ENCODE peak calls at places on chromosomes 3 and 15, in six cellular contexts. G, S, Z, J, R and K are unnamed samples.

GRCh38 chr3:74390121-74390870 is 224.2 kb downstream of the CNTN3 start:
- DNase-seq in G (no peak), S (no peak), Z (no peak), J (no peak), R (no peak), K (no peak)

GRCh38 chr15:47503884-47504283 is 213.4 kb upstream of the SEMA6D start:
- DNase-seq in G (no peak), S (no peak), Z (no peak), J (no peak), R (no peak), K (no peak)

GRCh38 chr3:64251019-64251418 is 25.8 kb upstream of the PRICKLE2 start:
- DNase-seq in G (no peak), S (no peak), Z (no peak), J (no peak), R (no peak), K (no peak)

GRCh38 chr15:90860942-90861675 is 7.3 kb upstream of the FURIN start:
- DNase-seq in G (no peak), S (no peak), Z (no peak), J (no peak), R (no peak), K (no peak)

GRCh38 chr3:108117245-108117644 is 26.4 kb upstream of the CD47 start:
- DNase-seq in G (no peak), S (no peak), Z (no peak), J (no peak), R (no peak), K (no peak)

GRCh38 chr3:160486459-160486869 is 36.9 kb upstream of the TRIM59 start:
- DNase-seq in G (no peak), S (no peak), Z (no peak), J (no peak), R (no peak), K (no peak)

GRCh38 chr3:14503033-14503705 is 37.0 kb downstream of the GRIP2 start:
- DNase-seq in G (no peak), S (no peak), Z (no peak), J (no peak), R (no peak), K (no peak)

GRCh38 chr3:37308247-37308646 is 133.9 kb upstream of the LRRFIP2 start:
- DNase-seq in G (no peak), S (no peak), Z (no peak), J (no peak), R (no peak), K (no peak)

GRCh38 chr15:38684461-38685000 is 119.9 kb upstream of the RASGRP1 start:
- DNase-seq in G (no peak), S (no peak), Z (no peak), J (no peak), R (no peak), K (no peak)

GRCh38 chr3:61182648-61183047 is 68.6 kb downstream of the FHIT start:
- DNase-seq in G (no peak), S (no peak), Z (no peak), J (no peak), R (no peak), K (no peak)

GRCh38 chr15:71296032-71296686 is 180.9 kb downstream of the THSD4 start:
- DNase-seq in G (no peak), S (no peak), Z (no peak), J (no peak), R (no peak), K (no peak)

GRCh38 chr15:71251548-71252035 is 136.3 kb downstream of the THSD4 start:
- DNase-seq in G (no peak), S (no peak), Z (no peak), J (no peak), R (no peak), K (no peak)

GRCh38 chr3:19825175-19825574 is 108.8 kb downstream of the EFHB start:
- DNase-seq in G (no peak), S (no peak), Z (no peak), J (no peak), R (no peak), K (no peak)

GRCh38 chr3:152209060-152209459 is 59.7 kb upstream of the MBNL1 start:
- DNase-seq in G (no peak), S (no peak), Z (no peak), J (no peak), R (no peak), K (no peak)

DNA sequence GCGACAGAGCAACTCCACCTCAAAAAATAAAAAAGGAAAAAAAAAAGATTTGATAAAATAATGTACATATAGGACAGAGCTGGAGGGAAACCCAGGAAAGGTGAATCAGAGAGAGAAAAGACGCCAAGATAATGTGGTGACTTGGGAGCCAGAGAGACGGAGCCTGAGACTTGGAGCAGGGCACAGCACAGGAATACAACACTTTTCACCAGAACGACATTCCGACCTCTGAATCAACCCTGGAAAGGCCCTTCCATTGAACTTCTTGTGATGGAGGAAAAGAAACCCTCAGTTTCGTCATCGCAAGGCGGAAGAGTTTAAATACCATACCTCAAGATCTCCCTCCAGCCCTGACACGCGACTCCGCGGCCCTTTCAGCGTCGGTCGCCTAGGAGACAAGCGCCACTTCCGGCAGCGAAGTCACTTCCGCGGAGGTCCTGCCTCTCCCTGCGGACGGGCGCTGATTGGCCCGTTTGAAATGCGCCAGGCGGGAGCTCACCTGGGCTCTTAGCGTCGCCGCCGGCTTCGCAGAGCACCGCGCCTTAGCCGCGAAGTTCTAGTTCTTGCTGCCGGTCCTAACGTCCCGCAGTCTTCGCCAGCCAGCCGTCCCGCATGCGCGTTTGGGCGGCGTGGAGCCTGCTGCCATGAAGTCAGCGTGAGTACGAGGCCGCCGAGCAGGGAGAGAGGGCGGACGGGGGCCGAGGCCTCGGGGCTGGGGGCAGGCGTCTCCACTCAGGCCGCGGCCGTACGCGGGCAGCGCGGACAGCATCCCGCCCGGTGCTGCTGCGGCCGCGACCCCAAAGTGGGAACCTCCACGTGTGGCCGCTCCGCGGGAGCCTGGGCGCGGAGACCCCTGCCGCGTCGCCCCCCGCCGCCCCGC is at the start of gene KIF23:
- DNase-seq in G (peak), S (peak), Z (peak), J (peak), R (peak), K (peak)
- TF ChIP-seq CTCF in G (no peak), S (no peak), Z (no peak), J (no peak), R (no peak), K (no peak)

GRCh38 chr3:133897547-133897946 is 1.9 kb upstream of the RAB6B start:
- DNase-seq in G (no peak), S (no peak), Z (no peak), J (no peak), R (no peak), K (no peak)

GRCh38 chr3:133905376-133905775 is 9.7 kb upstream of the RAB6B start:
- DNase-seq in G (no peak), S (no peak), Z (no peak), J (no peak), R (no peak), K (peak)

GRCh38 chr3:133896002-133896761 is 500 bp upstream of the RAB6B start:
- DNase-seq in G (no peak), S (no peak), Z (no peak), J (no peak), R (no peak), K (no peak)

GRCh38 chr3:133899309-133899708 is 3.6 kb upstream of the RAB6B start:
- DNase-seq in G (no peak), S (no peak), Z (no peak), J (no peak), R (no peak), K (no peak)

GRCh38 chr3:133901083-133901482 is 5.4 kb upstream of the RAB6B start:
- DNase-seq in G (no peak), S (no peak), Z (no peak), J (no peak), R (no peak), K (peak)
- TF ChIP-seq CTCF in G (no peak), S (peak), Z (no peak), J (peak), R (no peak), K (peak)

GRCh38 chr3:129627350-129628168 is 21.1 kb upstream of the PLXND1 start:
- DNase-seq in G (peak), S (peak), Z (peak), J (peak), R (peak), K (peak)

GRCh38 chr3:129624347-129625070 is 18.0 kb upstream of the PLXND1 start:
- DNase-seq in G (no peak), S (no peak), Z (no peak), J (no peak), R (peak), K (no peak)

GRCh38 chr3:129623447-129624118 is 17.1 kb upstream of the PLXND1 start:
- DNase-seq in G (no peak), S (no peak), Z (peak), J (no peak), R (peak), K (peak)

GRCh38 chr3:129626744-129627349 is 20.4 kb upstream of the PLXND1 start:
- DNase-seq in G (peak), S (no peak), Z (peak), J (peak), R (peak), K (peak)

DNA sequence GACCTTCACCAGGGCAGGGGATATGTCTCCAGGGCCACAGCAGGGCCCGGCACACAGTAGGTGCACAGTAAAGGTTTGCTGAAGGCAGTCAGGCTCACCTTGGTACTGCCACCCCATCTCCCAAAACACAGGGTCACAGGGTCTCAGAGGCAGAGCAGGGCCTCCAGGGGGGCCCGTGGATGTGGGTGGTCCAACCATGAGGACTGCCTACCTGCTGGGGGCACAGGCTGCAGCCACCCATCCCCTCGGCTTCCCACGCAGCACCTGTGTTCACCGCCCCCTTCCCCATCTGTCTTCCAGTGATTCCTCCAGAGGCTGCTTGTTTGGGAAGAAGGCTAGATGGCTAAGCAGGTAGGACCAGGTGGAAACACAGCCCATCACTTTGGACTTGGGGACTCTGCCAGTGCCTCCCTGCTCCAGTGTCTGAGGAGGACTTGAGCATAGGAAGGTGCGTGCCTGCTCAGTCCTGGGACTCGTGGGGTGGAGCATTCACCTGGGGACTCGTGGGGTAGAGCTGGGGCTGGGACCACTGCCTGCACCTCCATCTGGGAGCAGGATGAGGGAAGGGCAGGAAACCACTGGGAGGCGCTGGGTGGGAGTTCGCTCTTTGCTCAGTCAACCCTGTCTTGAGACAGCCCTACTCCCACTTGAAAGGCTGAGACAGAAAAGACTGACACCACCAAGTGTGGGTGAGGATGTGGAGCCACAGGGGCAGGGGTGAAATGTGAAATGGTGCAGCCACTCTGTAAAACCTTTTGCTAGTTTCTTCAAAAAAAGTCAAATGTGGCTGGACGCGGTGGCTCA is 18.8 kb upstream of the PLXND1 start:
- DNase-seq in G (no peak), S (no peak), Z (no peak), J (peak), R (peak), K (no peak)
- TF ChIP-seq CTCF in G (no peak), S (no peak), Z (no peak), J (peak), R (no peak), K (peak)

DNA sequence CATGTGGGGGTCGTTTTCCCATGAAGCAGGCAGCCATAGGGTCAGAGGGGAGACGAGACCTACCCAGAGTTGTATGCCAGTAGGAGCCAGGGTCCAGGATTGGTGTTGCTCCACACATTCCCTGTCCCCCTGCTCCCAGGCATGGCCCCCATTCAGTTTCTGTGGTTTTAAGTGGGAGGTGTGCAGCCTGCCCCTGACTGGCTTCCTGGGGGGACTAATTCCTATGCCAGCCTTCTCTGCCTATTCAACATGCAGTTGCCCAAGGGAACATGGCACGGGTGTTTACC is 126.3 kb downstream of the EEFSEC start:
- DNase-seq in G (no peak), S (no peak), Z (no peak), J (no peak), R (no peak), K (no peak)
- TF ChIP-seq CTCF in G (no peak), S (no peak), Z (no peak), J (no peak), R (no peak), K (no peak)

DNA sequence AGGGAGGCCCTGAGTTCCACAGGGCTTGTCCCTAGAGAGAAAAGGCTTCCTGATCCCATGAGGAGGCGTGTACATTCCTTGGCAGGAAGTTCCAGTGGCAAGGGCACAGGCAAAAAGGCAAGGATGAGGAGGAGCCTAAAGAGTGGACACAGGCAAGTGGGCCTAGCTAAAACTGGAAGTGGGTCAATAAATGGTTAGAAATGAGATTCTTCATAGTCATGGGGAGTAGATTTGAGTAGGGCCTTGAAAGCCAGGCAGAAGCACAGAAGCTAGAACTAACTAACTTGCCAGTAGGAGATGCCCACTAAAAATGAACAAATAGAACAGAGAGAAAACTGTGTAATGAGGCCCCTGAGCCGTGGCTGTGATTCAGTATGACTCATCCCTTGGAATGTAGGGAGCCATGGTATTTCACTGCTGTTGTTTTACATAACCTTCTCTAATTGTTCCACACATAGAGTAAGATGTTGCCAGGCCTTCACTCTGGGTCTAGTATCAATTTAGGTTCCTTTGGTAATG is 44.7 kb upstream of the MANF start:
- DNase-seq in G (no peak), S (peak), Z (no peak), J (peak), R (peak), K (no peak)
- TF ChIP-seq CTCF in G (no peak), S (no peak), Z (no peak), J (no peak), R (no peak), K (no peak)

GRCh38 chr3:57221883-57222282 is 5.6 kb upstream of the APPL1 start:
- DNase-seq in G (no peak), S (no peak), Z (no peak), J (no peak), R (no peak), K (no peak)
- TF ChIP-seq CTCF in G (peak), S (peak), Z (peak), J (peak), R (no peak), K (peak)

GRCh38 chr3:56764904-56765445 is 36.8 kb downstream of the ARHGEF3 start:
- DNase-seq in G (no peak), S (no peak), Z (no peak), J (no peak), R (no peak), K (no peak)

GRCh38 chr3:56762718-56763117 is 39.0 kb downstream of the ARHGEF3 start:
- DNase-seq in G (no peak), S (no peak), Z (no peak), J (no peak), R (no peak), K (no peak)

GRCh38 chr3:56761887-56762605 is 39.7 kb downstream of the ARHGEF3 start:
- DNase-seq in G (no peak), S (no peak), Z (no peak), J (no peak), R (no peak), K (no peak)

GRCh38 chr3:56763233-56763632 is 38.5 kb downstream of the ARHGEF3 start:
- DNase-seq in G (no peak), S (no peak), Z (no peak), J (no peak), R (no peak), K (no peak)

GRCh38 chr3:56764184-56764583 is 37.6 kb downstream of the ARHGEF3 start:
- DNase-seq in G (no peak), S (no peak), Z (no peak), J (no peak), R (no peak), K (no peak)
- TF ChIP-seq CTCF in G (no peak), S (no peak), Z (no peak), J (no peak), R (no peak), K (no peak)

GRCh38 chr3:126959144-126959920 is 23.6 kb upstream of the PLXNA1 start:
- DNase-seq in G (no peak), S (no peak), Z (no peak), J (no peak), R (peak), K (no peak)

GRCh38 chr3:126961191-126961790 is 21.6 kb upstream of the PLXNA1 start:
- DNase-seq in G (no peak), S (peak), Z (no peak), J (no peak), R (peak), K (no peak)

GRCh38 chr3:126958638-126959085 is 24.3 kb upstream of the PLXNA1 start:
- DNase-seq in G (no peak), S (no peak), Z (no peak), J (no peak), R (peak), K (no peak)

GRCh38 chr3:126960604-126960995 is 22.3 kb upstream of the PLXNA1 start:
- DNase-seq in G (no peak), S (no peak), Z (no peak), J (no peak), R (peak), K (no peak)

DNA sequence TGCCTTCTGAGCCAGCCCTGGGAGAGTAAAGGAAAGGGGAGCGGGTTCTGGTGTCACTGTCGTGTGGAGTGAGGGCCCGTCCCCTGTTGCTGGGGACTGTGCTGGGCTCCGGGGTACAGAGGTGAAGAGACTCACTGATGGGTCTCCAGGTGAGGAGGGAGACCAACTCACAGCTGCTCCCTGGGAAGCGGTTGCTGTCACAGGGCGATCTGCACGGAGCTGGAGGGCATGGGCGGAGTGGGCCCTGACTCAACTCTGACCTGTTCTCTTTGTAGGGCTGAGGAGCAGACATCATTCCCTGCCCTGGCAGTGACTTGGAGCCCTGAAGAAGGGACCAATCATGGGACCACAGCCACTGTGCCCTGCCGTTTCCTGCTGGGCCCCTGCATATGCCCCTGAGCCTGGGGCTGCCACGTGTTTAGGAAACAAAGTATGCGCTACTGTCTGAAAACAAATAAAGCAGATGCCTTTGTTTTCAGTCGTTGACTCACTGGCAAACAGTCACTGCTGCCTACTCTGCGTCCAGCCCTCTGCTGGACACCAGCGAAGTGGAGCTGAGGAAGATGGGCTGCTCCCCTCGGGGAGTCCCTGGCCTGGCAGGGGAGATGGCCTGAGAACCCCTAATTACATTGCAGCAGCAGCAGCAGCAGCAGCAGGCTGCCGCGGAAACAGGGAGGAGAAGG is 22.9 kb upstream of the PLXNA1 start:
- DNase-seq in G (no peak), S (no peak), Z (no peak), J (peak), R (peak), K (no peak)
- TF ChIP-seq CTCF in G (peak), S (peak), Z (no peak), J (peak), R (no peak), K (peak)

GRCh38 chr3:31692714-31693113 is 160.0 kb downstream of the STT3B start:
- DNase-seq in G (no peak), S (no peak), Z (no peak), J (no peak), R (no peak), K (no peak)
- TF ChIP-seq CTCF in G (no peak), S (no peak), Z (no peak), J (peak), R (no peak), K (no peak)